ENCODE peak calls at places on chromosomes 2 and 18, in five cellular contexts. One of them, this sample, is unnamed.

GRCh38 chr2:71000780-71001591 is 6.3 kb upstream of the TEX261 start:
- DNase-seq in AG10803: peak
- DNase-seq in fibroblast of mammary gland: peak
- DNase-seq in MM.1S: peak
- DNase-seq in hepatocyte: peak
- DNase-seq in this sample: peak

GRCh38 chr2:46846454-46846990 is 69.1 kb downstream of the MCFD2 start:
- DNase-seq in AG10803: peak
- DNase-seq in fibroblast of mammary gland: peak
- DNase-seq in MM.1S: no peak
- DNase-seq in hepatocyte: no peak
- DNase-seq in this sample: no peak

GRCh38 chr2:12587729-12588522 is 128.8 kb upstream of the TRIB2 start:
- DNase-seq in AG10803: peak
- DNase-seq in fibroblast of mammary gland: peak
- DNase-seq in MM.1S: peak
- DNase-seq in hepatocyte: peak
- DNase-seq in this sample: peak

GRCh38 chr2:120793682-120794403 is 58.2 kb downstream of the GLI2 start:
- DNase-seq in AG10803: peak
- DNase-seq in fibroblast of mammary gland: peak
- DNase-seq in MM.1S: no peak
- DNase-seq in hepatocyte: no peak
- DNase-seq in this sample: peak

GRCh38 chr2:32064021-32064678 is 794 bp downstream of the SPAST start:
- DNase-seq in AG10803: no peak
- DNase-seq in fibroblast of mammary gland: no peak
- DNase-seq in MM.1S: peak
- DNase-seq in hepatocyte: peak
- DNase-seq in this sample: peak

GRCh38 chr2:75667884-75668283 is 21.3 kb downstream of the MRPL19 start:
- DNase-seq in AG10803: no peak
- DNase-seq in fibroblast of mammary gland: no peak
- DNase-seq in MM.1S: no peak
- DNase-seq in hepatocyte: no peak
- DNase-seq in this sample: no peak

GRCh38 chr2:181680937-181681811 is 857 bp upstream of the NEUROD1 start:
- DNase-seq in AG10803: no peak
- DNase-seq in fibroblast of mammary gland: no peak
- DNase-seq in MM.1S: no peak
- DNase-seq in hepatocyte: no peak
- DNase-seq in this sample: no peak

GRCh38 chr2:62550466-62550865 is 44.5 kb upstream of the TMEM17 start:
- DNase-seq in AG10803: peak
- DNase-seq in fibroblast of mammary gland: no peak
- DNase-seq in MM.1S: no peak
- DNase-seq in hepatocyte: no peak
- DNase-seq in this sample: no peak

GRCh38 chr18:35580748-35581534 is 599 bp upstream of the GALNT1 start:
- DNase-seq in AG10803: peak
- DNase-seq in fibroblast of mammary gland: peak
- DNase-seq in MM.1S: peak
- DNase-seq in hepatocyte: peak
- DNase-seq in this sample: peak

GRCh38 chr2:128577141-128577930 is 258.7 kb upstream of the HS6ST1 start:
- DNase-seq in AG10803: no peak
- DNase-seq in fibroblast of mammary gland: no peak
- DNase-seq in MM.1S: no peak
- DNase-seq in hepatocyte: no peak
- DNase-seq in this sample: no peak

GRCh38 chr2:201779996-201780673 is 598 bp downstream of the ALS2 start:
- DNase-seq in AG10803: peak
- DNase-seq in fibroblast of mammary gland: no peak
- DNase-seq in MM.1S: no peak
- DNase-seq in hepatocyte: peak
- DNase-seq in this sample: peak

GRCh38 chr2:176088048-176088936 is 4.2 kb upstream of the HOXD13 start:
- DNase-seq in AG10803: peak
- DNase-seq in fibroblast of mammary gland: peak
- DNase-seq in MM.1S: peak
- DNase-seq in hepatocyte: peak
- DNase-seq in this sample: peak

GRCh38 chr2:134119117-134119671 is 134.7 kb upstream of the MGAT5 start:
- DNase-seq in AG10803: no peak
- DNase-seq in fibroblast of mammary gland: no peak
- DNase-seq in MM.1S: no peak
- DNase-seq in hepatocyte: no peak
- DNase-seq in this sample: no peak

GRCh38 chr2:30110773-30111172 is 36.0 kb upstream of the YPEL5 start:
- DNase-seq in AG10803: peak
- DNase-seq in fibroblast of mammary gland: peak
- DNase-seq in MM.1S: no peak
- DNase-seq in hepatocyte: no peak
- DNase-seq in this sample: peak

GRCh38 chr18:6777509-6777908 is 48.0 kb downstream of the ARHGAP28 start:
- DNase-seq in AG10803: no peak
- DNase-seq in fibroblast of mammary gland: no peak
- DNase-seq in MM.1S: no peak
- DNase-seq in hepatocyte: no peak
- DNase-seq in this sample: no peak

GRCh38 chr18:56291229-56291796 is 347.1 kb downstream of the TXNL1 start:
- DNase-seq in AG10803: no peak
- DNase-seq in fibroblast of mammary gland: no peak
- DNase-seq in MM.1S: no peak
- DNase-seq in hepatocyte: no peak
- DNase-seq in this sample: no peak

GRCh38 chr2:121790276-121790956 is 35.0 kb downstream of the TSN start:
- DNase-seq in AG10803: peak
- DNase-seq in fibroblast of mammary gland: peak
- DNase-seq in MM.1S: no peak
- DNase-seq in hepatocyte: peak
- DNase-seq in this sample: peak

GRCh38 chr2:72883356-72883962 is 3.7 kb upstream of the SPR start:
- DNase-seq in AG10803: peak
- DNase-seq in fibroblast of mammary gland: peak
- DNase-seq in MM.1S: peak
- DNase-seq in hepatocyte: peak
- DNase-seq in this sample: peak

GRCh38 chr2:127187081-127187775 is 32.9 kb downstream of the CYP27C1 start:
- DNase-seq in AG10803: no peak
- DNase-seq in fibroblast of mammary gland: no peak
- DNase-seq in MM.1S: no peak
- DNase-seq in hepatocyte: no peak
- DNase-seq in this sample: no peak

GRCh38 chr2:27627963-27628766 is 647 bp downstream of the CCDC121 start:
- DNase-seq in AG10803: peak
- DNase-seq in fibroblast of mammary gland: peak
- DNase-seq in MM.1S: no peak
- DNase-seq in hepatocyte: peak
- DNase-seq in this sample: peak

GRCh38 chr2:45069711-45070664 is 60.7 kb upstream of the SIX2 start:
- DNase-seq in AG10803: no peak
- DNase-seq in fibroblast of mammary gland: no peak
- DNase-seq in MM.1S: no peak
- DNase-seq in hepatocyte: no peak
- DNase-seq in this sample: no peak

GRCh38 chr2:96361751-96362150 is 26.2 kb downstream of the NCAPH start:
- DNase-seq in AG10803: no peak
- DNase-seq in fibroblast of mammary gland: no peak
- DNase-seq in MM.1S: no peak
- DNase-seq in hepatocyte: no peak
- DNase-seq in this sample: no peak

GRCh38 chr2:38592951-38593350 is 9.8 kb downstream of the HNRNPLL start:
- DNase-seq in AG10803: peak
- DNase-seq in fibroblast of mammary gland: peak
- DNase-seq in MM.1S: no peak
- DNase-seq in hepatocyte: no peak
- DNase-seq in this sample: no peak

GRCh38 chr2:43051316-43051715 is 175.1 kb downstream of the ZFP36L2 start:
- DNase-seq in AG10803: no peak
- DNase-seq in fibroblast of mammary gland: peak
- DNase-seq in MM.1S: no peak
- DNase-seq in hepatocyte: no peak
- DNase-seq in this sample: no peak

DNA sequence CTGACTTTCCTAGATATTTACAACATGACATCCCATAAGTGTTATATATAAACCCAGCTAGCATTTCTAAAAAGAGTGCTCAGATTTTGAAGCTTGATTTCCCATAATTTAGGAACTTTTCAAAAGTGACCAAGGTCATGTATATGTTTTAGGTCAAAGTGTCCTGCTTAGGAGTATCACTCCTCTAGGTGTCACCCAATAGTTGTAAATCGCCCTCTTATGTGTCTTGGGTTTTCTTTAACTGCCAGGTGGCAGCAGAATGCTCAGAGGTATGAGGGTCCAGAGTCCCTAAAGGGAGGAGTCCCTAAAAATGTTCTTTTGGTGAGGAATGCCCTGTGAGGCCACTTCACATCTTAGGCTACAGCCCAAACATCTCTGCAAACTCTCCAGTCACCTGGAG is 358.3 kb downstream of the CELF4 start:
- DNase-seq in AG10803: no peak
- DNase-seq in fibroblast of mammary gland: no peak
- DNase-seq in MM.1S: no peak
- DNase-seq in hepatocyte: no peak
- DNase-seq in this sample: no peak
- TF ChIP-seq CTCF in AG10803: no peak
- TF ChIP-seq CTCF in fibroblast of mammary gland: no peak
- TF ChIP-seq CTCF in MM.1S: no peak
- TF ChIP-seq CTCF in hepatocyte: no peak
- TF ChIP-seq CTCF in this sample: no peak

DNA sequence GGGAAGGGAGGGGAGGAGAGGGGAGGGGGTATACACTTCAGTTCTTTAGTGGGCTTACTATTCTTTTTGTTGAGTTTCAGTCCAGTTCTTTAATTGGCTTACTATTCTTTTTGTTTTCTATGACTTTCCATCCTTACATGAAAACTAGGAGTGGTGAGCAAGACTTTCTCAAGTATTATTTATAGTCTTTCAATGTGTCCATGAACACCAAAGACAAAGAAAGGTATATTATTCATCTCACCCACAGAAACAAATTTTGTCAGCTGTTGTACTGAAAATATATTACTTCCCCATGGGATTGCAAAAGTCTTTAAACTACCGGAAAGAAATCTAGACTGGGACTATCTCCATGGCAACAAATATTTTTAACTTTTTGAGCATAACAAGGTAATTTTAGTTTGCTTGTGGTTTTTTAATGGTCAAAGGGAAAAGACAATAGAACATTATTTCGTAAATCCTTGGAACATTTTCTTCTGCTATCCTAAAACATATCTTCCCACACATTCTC is 17.6 kb downstream of the ADAM17 start:
- DNase-seq in AG10803: peak
- DNase-seq in fibroblast of mammary gland: peak
- DNase-seq in MM.1S: no peak
- DNase-seq in hepatocyte: no peak
- DNase-seq in this sample: peak
- H3K4me3 ChIP-seq in AG10803: no peak
- H3K4me3 ChIP-seq in fibroblast of mammary gland: no peak
- H3K4me3 ChIP-seq in MM.1S: no peak
- H3K4me3 ChIP-seq in hepatocyte: no peak
- H3K4me3 ChIP-seq in this sample: no peak

GRCh38 chr2:15939854-15940660 is at the start of gene MYCN:
- DNase-seq in AG10803: peak
- DNase-seq in fibroblast of mammary gland: peak
- DNase-seq in MM.1S: peak
- DNase-seq in hepatocyte: peak
- DNase-seq in this sample: peak
- TF ChIP-seq CTCF in AG10803: peak
- TF ChIP-seq CTCF in fibroblast of mammary gland: peak
- TF ChIP-seq CTCF in MM.1S: no peak
- TF ChIP-seq CTCF in hepatocyte: no peak
- TF ChIP-seq CTCF in this sample: peak

GRCh38 chr2:241775223-241776177 is 1.1 kb upstream of the GAL3ST2 start:
- DNase-seq in AG10803: no peak
- DNase-seq in fibroblast of mammary gland: no peak
- DNase-seq in MM.1S: no peak
- DNase-seq in hepatocyte: no peak
- DNase-seq in this sample: no peak

GRCh38 chr2:241774419-241775222 is 2.0 kb upstream of the GAL3ST2 start:
- DNase-seq in AG10803: peak
- DNase-seq in fibroblast of mammary gland: peak
- DNase-seq in MM.1S: no peak
- DNase-seq in hepatocyte: no peak
- DNase-seq in this sample: peak

GRCh38 chr2:241777686-241778627 is 1.3 kb downstream of the GAL3ST2 start:
- DNase-seq in AG10803: no peak
- DNase-seq in fibroblast of mammary gland: no peak
- DNase-seq in MM.1S: no peak
- DNase-seq in hepatocyte: no peak
- DNase-seq in this sample: no peak

GRCh38 chr2:241776336-241777166 is at the start of gene GAL3ST2:
- DNase-seq in AG10803: no peak
- DNase-seq in fibroblast of mammary gland: no peak
- DNase-seq in MM.1S: no peak
- DNase-seq in hepatocyte: no peak
- DNase-seq in this sample: no peak

GRCh38 chr2:241777167-241777685 is 604 bp downstream of the GAL3ST2 start:
- DNase-seq in AG10803: no peak
- DNase-seq in fibroblast of mammary gland: no peak
- DNase-seq in MM.1S: no peak
- DNase-seq in hepatocyte: no peak
- DNase-seq in this sample: no peak
- H3K4me3 ChIP-seq in AG10803: no peak
- H3K4me3 ChIP-seq in fibroblast of mammary gland: no peak
- H3K4me3 ChIP-seq in MM.1S: no peak
- H3K4me3 ChIP-seq in hepatocyte: no peak
- H3K4me3 ChIP-seq in this sample: no peak

DNA sequence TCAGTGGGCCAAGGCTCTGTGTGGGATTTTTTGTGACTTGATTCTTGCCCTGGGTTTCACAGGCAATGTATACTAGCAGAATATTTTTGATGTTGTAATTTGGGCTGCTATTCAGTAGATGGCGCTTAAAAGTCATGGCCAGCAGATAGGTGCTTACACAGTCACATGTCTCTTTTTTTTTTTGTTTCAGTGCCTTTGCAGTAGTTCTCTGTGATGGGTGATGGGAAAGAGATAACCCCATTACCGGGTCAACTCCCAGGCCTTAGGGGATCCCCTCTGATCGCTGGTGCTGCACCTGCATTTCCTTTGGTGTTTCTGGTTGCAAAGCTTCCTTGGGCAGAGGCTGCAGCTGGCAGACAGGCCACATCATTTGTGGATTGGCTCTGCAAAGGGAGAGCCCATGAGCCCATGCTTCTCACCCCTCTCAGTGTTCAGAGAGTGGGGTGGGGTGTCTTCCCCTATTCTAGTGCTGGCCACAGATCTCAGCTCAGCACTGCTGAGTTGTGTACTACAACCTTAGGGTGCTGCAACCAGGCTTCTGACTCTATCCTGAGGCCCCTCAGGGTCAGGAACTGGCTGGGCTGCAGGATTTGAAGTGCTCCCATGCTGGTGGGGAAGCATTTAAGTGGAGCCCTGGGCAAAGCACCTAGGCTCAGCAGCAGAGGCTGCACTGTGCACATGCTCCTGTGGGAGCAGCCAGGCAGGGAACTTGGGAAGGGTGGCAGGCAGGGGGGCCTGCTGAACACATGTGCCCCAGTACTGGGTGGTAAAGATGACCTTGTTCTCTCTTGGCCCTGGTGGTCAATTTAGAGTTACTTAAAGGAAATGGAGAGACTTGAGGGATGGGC is 219.8 kb upstream of the SPHKAP start:
- DNase-seq in AG10803: no peak
- DNase-seq in fibroblast of mammary gland: peak
- DNase-seq in MM.1S: peak
- DNase-seq in hepatocyte: no peak
- DNase-seq in this sample: peak
- TF ChIP-seq CTCF in AG10803: no peak
- TF ChIP-seq CTCF in fibroblast of mammary gland: peak
- TF ChIP-seq CTCF in MM.1S: peak
- TF ChIP-seq CTCF in hepatocyte: no peak
- TF ChIP-seq CTCF in this sample: no peak

This sample was measured in foreskin fibroblast.